ENCODE peak calls at places on chromosomes 3 and 15, in eight cellular contexts. One of them, this sample, is unnamed.

GRCh38 chr3:13308406-13308805 is 111.7 kb downstream of the NUP210 start:
- DNase-seq in ovary: no peak
- DNase-seq in stomach: peak
- DNase-seq in A549: peak
- DNase-seq in tibial nerve: no peak
- DNase-seq in adrenal gland: peak
- DNase-seq in NB4: peak
- DNase-seq in transverse colon: peak
- DNase-seq in this sample: no peak

GRCh38 chr15:35078221-35078915 is 6.7 kb downstream of the NANOGP8 start:
- DNase-seq in adrenal gland: peak
- DNase-seq in tibial nerve: no peak
- DNase-seq in stomach: peak
- DNase-seq in ovary: no peak
- DNase-seq in NB4: peak
- DNase-seq in A549: peak
- DNase-seq in transverse colon: peak
- DNase-seq in this sample: peak

GRCh38 chr3:15331606-15332404 is 581 bp downstream of the SH3BP5 start:
- DNase-seq in adrenal gland: peak
- DNase-seq in stomach: peak
- DNase-seq in A549: peak
- DNase-seq in tibial nerve: no peak
- DNase-seq in transverse colon: peak
- DNase-seq in ovary: peak
- DNase-seq in NB4: peak
- DNase-seq in this sample: peak

GRCh38 chr3:29639621-29640290 is 358.9 kb downstream of the RBMS3 start:
- DNase-seq in A549: no peak
- DNase-seq in NB4: no peak
- DNase-seq in ovary: no peak
- DNase-seq in transverse colon: no peak
- DNase-seq in tibial nerve: no peak
- DNase-seq in adrenal gland: no peak
- DNase-seq in stomach: no peak
- DNase-seq in this sample: no peak

GRCh38 chr3:12430086-12430485 is 54.2 kb upstream of the TSEN2 start:
- DNase-seq in stomach: no peak
- DNase-seq in NB4: no peak
- DNase-seq in A549: no peak
- DNase-seq in tibial nerve: no peak
- DNase-seq in ovary: no peak
- DNase-seq in transverse colon: no peak
- DNase-seq in adrenal gland: no peak
- DNase-seq in this sample: no peak

GRCh38 chr3:157115069-157116006 is 44.6 kb downstream of the CCNL1 start:
- DNase-seq in tibial nerve: no peak
- DNase-seq in stomach: no peak
- DNase-seq in A549: no peak
- DNase-seq in adrenal gland: peak
- DNase-seq in transverse colon: no peak
- DNase-seq in NB4: no peak
- DNase-seq in ovary: no peak
- DNase-seq in this sample: no peak

GRCh38 chr3:173553635-173554280 is 156.2 kb downstream of the NLGN1 start:
- DNase-seq in NB4: peak
- DNase-seq in adrenal gland: no peak
- DNase-seq in ovary: no peak
- DNase-seq in tibial nerve: no peak
- DNase-seq in transverse colon: no peak
- DNase-seq in A549: peak
- DNase-seq in stomach: no peak
- DNase-seq in this sample: no peak

GRCh38 chr3:105997800-105998526 is 129.2 kb upstream of the CBLB start:
- DNase-seq in NB4: peak
- DNase-seq in adrenal gland: peak
- DNase-seq in A549: no peak
- DNase-seq in ovary: no peak
- DNase-seq in tibial nerve: no peak
- DNase-seq in transverse colon: no peak
- DNase-seq in stomach: no peak
- DNase-seq in this sample: no peak

GRCh38 chr3:14602006-14602803 is 49.4 kb upstream of the CCDC174 start:
- DNase-seq in stomach: no peak
- DNase-seq in tibial nerve: no peak
- DNase-seq in transverse colon: no peak
- DNase-seq in NB4: no peak
- DNase-seq in adrenal gland: no peak
- DNase-seq in A549: peak
- DNase-seq in ovary: no peak
- DNase-seq in this sample: no peak

GRCh38 chr15:68042156-68042854 is 11.8 kb upstream of the PIAS1 start:
- DNase-seq in NB4: no peak
- DNase-seq in ovary: no peak
- DNase-seq in A549: no peak
- DNase-seq in stomach: no peak
- DNase-seq in transverse colon: no peak
- DNase-seq in tibial nerve: no peak
- DNase-seq in adrenal gland: no peak
- DNase-seq in this sample: no peak

GRCh38 chr15:49494842-49495241 is 71.8 kb downstream of the FGF7 start:
- DNase-seq in tibial nerve: no peak
- DNase-seq in stomach: no peak
- DNase-seq in ovary: no peak
- DNase-seq in transverse colon: no peak
- DNase-seq in NB4: no peak
- DNase-seq in adrenal gland: no peak
- DNase-seq in A549: no peak
- DNase-seq in this sample: no peak

GRCh38 chr15:57911247-57911646 is 154.3 kb downstream of the ALDH1A2 start:
- DNase-seq in adrenal gland: no peak
- DNase-seq in tibial nerve: no peak
- DNase-seq in NB4: no peak
- DNase-seq in ovary: no peak
- DNase-seq in stomach: no peak
- DNase-seq in A549: no peak
- DNase-seq in transverse colon: no peak
- DNase-seq in this sample: no peak

GRCh38 chr3:169147246-169148008 is 516.1 kb downstream of the MECOM start:
- DNase-seq in transverse colon: peak
- DNase-seq in tibial nerve: no peak
- DNase-seq in stomach: peak
- DNase-seq in adrenal gland: peak
- DNase-seq in ovary: no peak
- DNase-seq in A549: peak
- DNase-seq in NB4: peak
- DNase-seq in this sample: no peak

GRCh38 chr15:43794269-43795037 is 2.3 kb downstream of the SERF2 start:
- DNase-seq in ovary: no peak
- DNase-seq in stomach: no peak
- DNase-seq in adrenal gland: peak
- DNase-seq in tibial nerve: no peak
- DNase-seq in transverse colon: no peak
- DNase-seq in A549: no peak
- DNase-seq in NB4: no peak
- DNase-seq in this sample: no peak
- TF ChIP-seq POLR2A in ovary: no peak
- TF ChIP-seq POLR2A in stomach: no peak
- TF ChIP-seq POLR2A in adrenal gland: peak
- TF ChIP-seq POLR2A in tibial nerve: no peak
- TF ChIP-seq POLR2A in transverse colon: no peak
- TF ChIP-seq POLR2A in A549: no peak
- TF ChIP-seq POLR2A in NB4: no peak
- TF ChIP-seq POLR2A in this sample: no peak

DNA sequence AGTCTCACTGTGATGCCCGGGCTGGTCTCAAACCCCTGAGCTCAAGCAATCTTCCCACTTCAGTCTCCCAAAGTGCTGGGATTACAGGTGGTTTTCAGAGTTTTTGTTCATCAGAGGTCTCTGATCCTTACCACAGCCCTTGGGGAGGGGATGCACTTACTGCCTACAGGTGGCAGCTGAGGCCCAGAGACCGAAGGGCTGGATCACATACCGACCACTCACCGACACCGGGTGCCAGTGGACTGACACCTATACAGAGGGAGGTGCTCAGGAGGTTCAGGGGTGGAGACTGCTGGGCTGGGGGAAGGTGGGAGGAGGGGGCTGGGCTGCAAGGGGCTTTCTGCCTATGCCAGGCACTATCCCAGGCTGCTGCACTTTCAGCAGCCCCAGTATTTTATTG is 19.5 kb downstream of the DUSP7 start:
- DNase-seq in ovary: no peak
- DNase-seq in A549: no peak
- DNase-seq in NB4: no peak
- DNase-seq in transverse colon: no peak
- DNase-seq in stomach: no peak
- DNase-seq in tibial nerve: no peak
- DNase-seq in adrenal gland: no peak
- DNase-seq in this sample: no peak
- TF ChIP-seq POLR2A in ovary: no peak
- TF ChIP-seq POLR2A in A549: no peak
- TF ChIP-seq POLR2A in NB4: no peak
- TF ChIP-seq POLR2A in transverse colon: no peak
- TF ChIP-seq POLR2A in stomach: no peak
- TF ChIP-seq POLR2A in tibial nerve: no peak
- TF ChIP-seq POLR2A in adrenal gland: no peak
- TF ChIP-seq POLR2A in this sample: no peak

GRCh38 chr3:6273878-6274277 is 587.0 kb upstream of the GRM7 start:
- DNase-seq in adrenal gland: no peak
- DNase-seq in NB4: no peak
- DNase-seq in tibial nerve: no peak
- DNase-seq in A549: no peak
- DNase-seq in transverse colon: no peak
- DNase-seq in stomach: no peak
- DNase-seq in ovary: no peak
- DNase-seq in this sample: no peak
- TF ChIP-seq POLR2A in adrenal gland: no peak
- TF ChIP-seq POLR2A in NB4: no peak
- TF ChIP-seq POLR2A in tibial nerve: no peak
- TF ChIP-seq POLR2A in A549: no peak
- TF ChIP-seq POLR2A in transverse colon: no peak
- TF ChIP-seq POLR2A in stomach: no peak
- TF ChIP-seq POLR2A in ovary: no peak
- TF ChIP-seq POLR2A in this sample: no peak

GRCh38 chr3:94118390-94118789 is 55.5 kb downstream of the NSUN3 start:
- DNase-seq in tibial nerve: no peak
- DNase-seq in A549: no peak
- DNase-seq in NB4: no peak
- DNase-seq in ovary: no peak
- DNase-seq in transverse colon: no peak
- DNase-seq in adrenal gland: no peak
- DNase-seq in stomach: no peak
- DNase-seq in this sample: no peak

GRCh38 chr3:94110854-94111253 is 48.0 kb downstream of the NSUN3 start:
- DNase-seq in transverse colon: no peak
- DNase-seq in ovary: no peak
- DNase-seq in A549: no peak
- DNase-seq in NB4: no peak
- DNase-seq in adrenal gland: no peak
- DNase-seq in tibial nerve: no peak
- DNase-seq in stomach: no peak
- DNase-seq in this sample: no peak

GRCh38 chr3:94114667-94115066 is 51.8 kb downstream of the NSUN3 start:
- DNase-seq in adrenal gland: no peak
- DNase-seq in transverse colon: no peak
- DNase-seq in tibial nerve: no peak
- DNase-seq in A549: no peak
- DNase-seq in ovary: no peak
- DNase-seq in NB4: no peak
- DNase-seq in stomach: no peak
- DNase-seq in this sample: no peak

GRCh38 chr3:94117729-94118128 is 54.9 kb downstream of the NSUN3 start:
- DNase-seq in ovary: no peak
- DNase-seq in NB4: peak
- DNase-seq in transverse colon: no peak
- DNase-seq in tibial nerve: no peak
- DNase-seq in A549: no peak
- DNase-seq in stomach: no peak
- DNase-seq in adrenal gland: no peak
- DNase-seq in this sample: no peak

DNA sequence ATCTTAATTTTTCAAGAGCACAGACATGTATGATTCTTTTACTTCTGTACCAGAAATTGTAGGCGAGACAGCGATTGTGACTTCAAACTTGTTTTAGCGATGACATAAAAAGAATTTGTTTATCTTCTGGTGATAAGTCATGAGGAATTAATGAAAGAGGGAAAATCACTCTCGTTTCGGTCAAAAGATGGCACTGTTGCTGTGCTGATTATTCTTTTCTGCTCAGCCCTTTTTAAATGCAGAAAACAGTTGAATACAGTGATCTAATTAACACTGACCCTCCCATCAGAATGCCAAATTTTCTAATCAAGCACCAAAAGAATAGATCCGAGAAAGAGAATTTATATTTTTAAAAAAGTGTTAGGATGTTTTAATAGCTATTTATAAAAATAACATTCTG is 52.6 kb downstream of the NSUN3 start:
- DNase-seq in transverse colon: no peak
- DNase-seq in A549: no peak
- DNase-seq in ovary: no peak
- DNase-seq in tibial nerve: no peak
- DNase-seq in stomach: no peak
- DNase-seq in NB4: peak
- DNase-seq in adrenal gland: no peak
- DNase-seq in this sample: no peak
- TF ChIP-seq POLR2A in transverse colon: no peak
- TF ChIP-seq POLR2A in A549: no peak
- TF ChIP-seq POLR2A in ovary: no peak
- TF ChIP-seq POLR2A in tibial nerve: no peak
- TF ChIP-seq POLR2A in stomach: no peak
- TF ChIP-seq POLR2A in NB4: no peak
- TF ChIP-seq POLR2A in adrenal gland: no peak
- TF ChIP-seq POLR2A in this sample: no peak

GRCh38 chr3:128151758-128152274 is 1.5 kb upstream of the EEFSEC start:
- DNase-seq in ovary: no peak
- DNase-seq in tibial nerve: no peak
- DNase-seq in adrenal gland: no peak
- DNase-seq in A549: no peak
- DNase-seq in transverse colon: no peak
- DNase-seq in stomach: no peak
- DNase-seq in NB4: no peak
- DNase-seq in this sample: no peak
- TF ChIP-seq POLR2A in ovary: no peak
- TF ChIP-seq POLR2A in tibial nerve: no peak
- TF ChIP-seq POLR2A in adrenal gland: no peak
- TF ChIP-seq POLR2A in A549: no peak
- TF ChIP-seq POLR2A in transverse colon: no peak
- TF ChIP-seq POLR2A in stomach: no peak
- TF ChIP-seq POLR2A in NB4: no peak
- TF ChIP-seq POLR2A in this sample: no peak

DNA sequence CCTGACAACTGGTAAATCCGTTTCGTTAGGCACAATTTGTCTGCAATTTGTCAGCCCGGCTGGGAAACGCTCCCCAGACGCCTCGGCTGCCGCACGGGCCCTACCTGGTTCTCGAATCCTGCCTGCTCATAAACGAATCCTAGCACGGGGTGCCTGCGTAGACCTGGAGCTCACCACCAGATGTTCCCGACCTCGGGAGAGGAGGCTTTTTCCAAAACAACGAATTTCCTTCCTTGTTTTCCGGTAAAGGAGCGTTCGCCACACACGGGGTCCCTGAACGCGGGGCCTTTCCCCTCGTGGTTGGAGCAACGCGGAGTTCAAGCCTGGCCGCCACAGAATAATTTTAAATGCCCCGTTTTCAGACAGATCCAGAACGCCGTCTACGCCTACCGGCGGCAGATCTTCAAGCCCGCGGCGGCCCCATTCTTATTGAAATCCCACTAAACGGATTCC is 1.1 kb downstream of the GATA2 start:
- DNase-seq in tibial nerve: no peak
- DNase-seq in stomach: no peak
- DNase-seq in adrenal gland: no peak
- DNase-seq in transverse colon: no peak
- DNase-seq in A549: no peak
- DNase-seq in ovary: no peak
- DNase-seq in NB4: peak
- DNase-seq in this sample: no peak
- TF ChIP-seq POLR2A in tibial nerve: no peak
- TF ChIP-seq POLR2A in stomach: no peak
- TF ChIP-seq POLR2A in adrenal gland: no peak
- TF ChIP-seq POLR2A in transverse colon: no peak
- TF ChIP-seq POLR2A in A549: no peak
- TF ChIP-seq POLR2A in ovary: no peak
- TF ChIP-seq POLR2A in NB4: no peak
- TF ChIP-seq POLR2A in this sample: no peak